ENCODE peak calls at places on chromosomes 4 and X, in six cellular contexts. D, N, C, X, L and O are unnamed samples.

GRCh38 chr4:168484626-168485025 is 4.3 kb upstream of the DDX60L start:
- DNase-seq in X (no peak), L (no peak), C (no peak), N (no peak), D (no peak), O (no peak)

GRCh38 chrX:120664081-120664480 is 34.2 kb upstream of the C1GALT1C1 start:
- DNase-seq in N (no peak), L (no peak), X (no peak), D (no peak), C (peak; percentile 34), O (peak; percentile 9)

GRCh38 chr4:32574803-32575202 is 1854.6 kb downstream of the PCDH7 start:
- DNase-seq in N (no peak), D (no peak), L (no peak), X (no peak), C (peak; percentile 39), O (no peak)

GRCh38 chr4:175290401-175290800 is 372.2 kb downstream of the ADAM29 start:
- DNase-seq in X (no peak), L (no peak), N (no peak), D (no peak), C (no peak), O (peak; percentile 35)

GRCh38 chrX:28586891-28587635 is at the start of gene IL1RAPL1:
- DNase-seq in D (peak; percentile 31), X (no peak), C (no peak), N (no peak), L (no peak), O (peak; percentile 75)

GRCh38 chr4:44984083-44984482 is 257.7 kb upstream of the GNPDA2 start:
- DNase-seq in L (no peak), X (no peak), C (no peak), N (no peak), D (no peak), O (no peak)

GRCh38 chr4:152501846-152502536 is 33.9 kb downstream of the FBXW7 start:
- DNase-seq in D (no peak), C (no peak), X (no peak), L (no peak), N (no peak), O (no peak)

GRCh38 chr4:129145222-129145730 is 49.3 kb downstream of the C4orf33 start:
- DNase-seq in N (no peak), C (no peak), D (no peak), X (no peak), L (no peak), O (no peak)

GRCh38 chrX:16807976-16808542 is 21.8 kb downstream of the TXLNG start:
- DNase-seq in C (no peak), X (no peak), L (no peak), D (no peak), N (no peak), O (no peak)

GRCh38 chr4:152289963-152290362 is 245.9 kb downstream of the FBXW7 start:
- DNase-seq in L (no peak), X (no peak), D (no peak), C (no peak), N (no peak), O (no peak)